ENCODE peak calls at places on chromosomes 6 and 20, in seven cellular contexts. One of them, this sample, is unnamed.
A peak's percentile ranks its signal among the peaks of the same experiment; 100 is the strongest.

GRCh38 chr6:30769088-30769852 is 24.9 kb upstream of the IER3 start:
- DNase-seq in upper lobe of left lung: peak; percentile 63
- DNase-seq in hepatocyte: peak; percentile 92
- DNase-seq in kidney epithelial cell: peak; percentile 92
- DNase-seq in progenitor cell of endocrine pancreas: no peak
- DNase-seq in thoracic aorta: peak; percentile 65
- DNase-seq in epithelial cell of esophagus: peak; percentile 97
- DNase-seq in this sample: no peak

GRCh38 chr6:135488023-135488422 is 9.5 kb downstream of the AHI1 start:
- DNase-seq in upper lobe of left lung: no peak
- DNase-seq in hepatocyte: no peak
- DNase-seq in kidney epithelial cell: no peak
- DNase-seq in progenitor cell of endocrine pancreas: no peak
- DNase-seq in thoracic aorta: no peak
- DNase-seq in epithelial cell of esophagus: peak; percentile 42
- DNase-seq in this sample: no peak

GRCh38 chr20:51985013-51985415 is 182.7 kb upstream of the SALL4 start:
- DNase-seq in upper lobe of left lung: no peak
- DNase-seq in hepatocyte: peak; percentile 60
- DNase-seq in kidney epithelial cell: peak; percentile 79
- DNase-seq in progenitor cell of endocrine pancreas: no peak
- DNase-seq in thoracic aorta: no peak
- DNase-seq in epithelial cell of esophagus: peak; percentile 92
- DNase-seq in this sample: no peak

GRCh38 chr6:160408528-160408927 is 60.4 kb downstream of the SLC22A3 start:
- DNase-seq in upper lobe of left lung: no peak
- DNase-seq in hepatocyte: no peak
- DNase-seq in kidney epithelial cell: no peak
- DNase-seq in progenitor cell of endocrine pancreas: no peak
- DNase-seq in thoracic aorta: no peak
- DNase-seq in epithelial cell of esophagus: no peak
- DNase-seq in this sample: no peak

GRCh38 chr6:142844065-142844755 is 100.8 kb downstream of the HIVEP2 start:
- DNase-seq in upper lobe of left lung: no peak
- DNase-seq in hepatocyte: no peak
- DNase-seq in kidney epithelial cell: no peak
- DNase-seq in progenitor cell of endocrine pancreas: no peak
- DNase-seq in thoracic aorta: no peak
- DNase-seq in epithelial cell of esophagus: no peak
- DNase-seq in this sample: no peak

GRCh38 chr20:2305479-2305878 is 9.7 kb downstream of the TGM3 start:
- DNase-seq in upper lobe of left lung: no peak
- DNase-seq in hepatocyte: no peak
- DNase-seq in kidney epithelial cell: no peak
- DNase-seq in progenitor cell of endocrine pancreas: no peak
- DNase-seq in thoracic aorta: no peak
- DNase-seq in epithelial cell of esophagus: no peak
- DNase-seq in this sample: no peak

GRCh38 chr20:17315491-17316231 is 88.8 kb downstream of the PCSK2 start:
- DNase-seq in upper lobe of left lung: no peak
- DNase-seq in hepatocyte: no peak
- DNase-seq in kidney epithelial cell: peak; percentile 2
- DNase-seq in progenitor cell of endocrine pancreas: no peak
- DNase-seq in thoracic aorta: no peak
- DNase-seq in epithelial cell of esophagus: no peak
- DNase-seq in this sample: no peak

GRCh38 chr6:140134224-140134623 is 759.8 kb upstream of the CITED2 start:
- DNase-seq in upper lobe of left lung: no peak
- DNase-seq in hepatocyte: no peak
- DNase-seq in kidney epithelial cell: no peak
- DNase-seq in progenitor cell of endocrine pancreas: no peak
- DNase-seq in thoracic aorta: no peak
- DNase-seq in epithelial cell of esophagus: no peak
- DNase-seq in this sample: no peak

GRCh38 chr6:83867527-83868161 is 8.2 kb downstream of the CYB5R4 start:
- DNase-seq in upper lobe of left lung: peak; percentile 83
- DNase-seq in hepatocyte: peak; percentile 41
- DNase-seq in kidney epithelial cell: no peak
- DNase-seq in progenitor cell of endocrine pancreas: no peak
- DNase-seq in thoracic aorta: no peak
- DNase-seq in epithelial cell of esophagus: peak; percentile 99
- DNase-seq in this sample: peak; percentile 3

GRCh38 chr6:29236060-29236459 is 65.4 kb downstream of the OR2J2 start:
- DNase-seq in upper lobe of left lung: no peak
- DNase-seq in hepatocyte: no peak
- DNase-seq in kidney epithelial cell: no peak
- DNase-seq in progenitor cell of endocrine pancreas: no peak
- DNase-seq in thoracic aorta: no peak
- DNase-seq in epithelial cell of esophagus: no peak
- DNase-seq in this sample: no peak

GRCh38 chr6:138250513-138251247 is 32.4 kb upstream of the PBOV1 start:
- DNase-seq in upper lobe of left lung: peak; percentile 82
- DNase-seq in hepatocyte: peak; percentile 71
- DNase-seq in kidney epithelial cell: peak; percentile 49
- DNase-seq in progenitor cell of endocrine pancreas: no peak
- DNase-seq in thoracic aorta: peak; percentile 36
- DNase-seq in epithelial cell of esophagus: peak; percentile 79
- DNase-seq in this sample: no peak

GRCh38 chr20:22826306-22827230 is 208.5 kb upstream of the SSTR4 start:
- DNase-seq in upper lobe of left lung: no peak
- DNase-seq in hepatocyte: no peak
- DNase-seq in kidney epithelial cell: no peak
- DNase-seq in progenitor cell of endocrine pancreas: no peak
- DNase-seq in thoracic aorta: no peak
- DNase-seq in epithelial cell of esophagus: peak; percentile 65
- DNase-seq in this sample: no peak

GRCh38 chr6:125839879-125840278 is 49.1 kb downstream of the NCOA7 start:
- DNase-seq in upper lobe of left lung: no peak
- DNase-seq in hepatocyte: no peak
- DNase-seq in kidney epithelial cell: no peak
- DNase-seq in progenitor cell of endocrine pancreas: no peak
- DNase-seq in thoracic aorta: no peak
- DNase-seq in epithelial cell of esophagus: no peak
- DNase-seq in this sample: no peak

GRCh38 chr6:166435574-166435973 is 52.8 kb upstream of the MPC1 start:
- DNase-seq in upper lobe of left lung: no peak
- DNase-seq in hepatocyte: no peak
- DNase-seq in kidney epithelial cell: no peak
- DNase-seq in progenitor cell of endocrine pancreas: no peak
- DNase-seq in thoracic aorta: no peak
- DNase-seq in epithelial cell of esophagus: no peak
- DNase-seq in this sample: no peak

GRCh38 chr20:19889011-19889953 is 127.9 kb upstream of the NAA20 start:
- DNase-seq in upper lobe of left lung: no peak
- DNase-seq in hepatocyte: peak; percentile 57
- DNase-seq in kidney epithelial cell: peak; percentile 45
- DNase-seq in progenitor cell of endocrine pancreas: peak; percentile 12
- DNase-seq in thoracic aorta: no peak
- DNase-seq in epithelial cell of esophagus: peak; percentile 34
- DNase-seq in this sample: no peak

GRCh38 chr6:118651282-118652050 is at the start of gene CEP85L:
- DNase-seq in upper lobe of left lung: peak; percentile 92
- DNase-seq in hepatocyte: peak; percentile 96
- DNase-seq in kidney epithelial cell: peak; percentile 55
- DNase-seq in progenitor cell of endocrine pancreas: peak; percentile 80
- DNase-seq in thoracic aorta: peak; percentile 51
- DNase-seq in epithelial cell of esophagus: peak; percentile 92
- DNase-seq in this sample: peak; percentile 83

GRCh38 chr20:53773792-53774371 is 180.2 kb upstream of the ZNF217 start:
- DNase-seq in upper lobe of left lung: no peak
- DNase-seq in hepatocyte: peak; percentile 45
- DNase-seq in kidney epithelial cell: no peak
- DNase-seq in progenitor cell of endocrine pancreas: no peak
- DNase-seq in thoracic aorta: no peak
- DNase-seq in epithelial cell of esophagus: peak; percentile 92
- DNase-seq in this sample: no peak

GRCh38 chr6:99745651-99746050 is 139.0 kb downstream of the PRDM13 start:
- DNase-seq in upper lobe of left lung: no peak
- DNase-seq in hepatocyte: no peak
- DNase-seq in kidney epithelial cell: no peak
- DNase-seq in progenitor cell of endocrine pancreas: no peak
- DNase-seq in thoracic aorta: no peak
- DNase-seq in epithelial cell of esophagus: no peak
- DNase-seq in this sample: no peak

GRCh38 chr6:139533166-139533565 is 158.7 kb upstream of the CITED2 start:
- DNase-seq in upper lobe of left lung: no peak
- DNase-seq in hepatocyte: no peak
- DNase-seq in kidney epithelial cell: no peak
- DNase-seq in progenitor cell of endocrine pancreas: no peak
- DNase-seq in thoracic aorta: no peak
- DNase-seq in epithelial cell of esophagus: no peak
- DNase-seq in this sample: no peak

GRCh38 chr20:42152570-42152969 is 534.4 kb upstream of the CHD6 start:
- DNase-seq in upper lobe of left lung: no peak
- DNase-seq in hepatocyte: no peak
- DNase-seq in kidney epithelial cell: no peak
- DNase-seq in progenitor cell of endocrine pancreas: no peak
- DNase-seq in thoracic aorta: no peak
- DNase-seq in epithelial cell of esophagus: no peak
- DNase-seq in this sample: no peak

GRCh38 chr20:910840-911770 is 5.0 kb downstream of the ANGPT4 start:
- DNase-seq in upper lobe of left lung: no peak
- DNase-seq in hepatocyte: no peak
- DNase-seq in kidney epithelial cell: no peak
- DNase-seq in progenitor cell of endocrine pancreas: no peak
- DNase-seq in thoracic aorta: no peak
- DNase-seq in epithelial cell of esophagus: no peak
- DNase-seq in this sample: no peak

GRCh38 chr6:123805921-123806320 is 2.3 kb downstream of the NKAIN2 start:
- DNase-seq in upper lobe of left lung: no peak
- DNase-seq in hepatocyte: no peak
- DNase-seq in kidney epithelial cell: no peak
- DNase-seq in progenitor cell of endocrine pancreas: no peak
- DNase-seq in thoracic aorta: no peak
- DNase-seq in epithelial cell of esophagus: no peak
- DNase-seq in this sample: no peak

DNA sequence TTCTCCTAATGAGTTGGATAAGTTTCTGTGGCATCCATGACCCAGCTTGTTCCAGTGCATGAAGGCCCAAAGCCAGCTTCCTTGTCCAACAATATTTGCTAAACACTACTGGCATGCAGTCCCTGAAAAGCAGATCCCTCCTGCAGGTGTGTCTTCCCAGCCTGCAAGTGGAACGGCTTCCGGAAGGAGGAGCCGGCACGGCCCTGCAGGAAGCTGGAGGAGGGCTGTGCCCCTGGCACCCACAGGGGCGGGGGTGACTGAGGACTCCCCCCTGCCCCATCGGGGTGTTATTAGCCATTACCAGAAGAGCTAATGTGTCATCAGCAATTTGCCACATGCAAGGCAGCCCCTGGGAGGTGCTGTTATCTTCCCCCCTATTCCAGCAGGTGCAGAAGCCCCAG is 27.4 kb downstream of the NPEPL1 start:
- DNase-seq in upper lobe of left lung: no peak
- DNase-seq in hepatocyte: peak; percentile 3
- DNase-seq in kidney epithelial cell: no peak
- DNase-seq in progenitor cell of endocrine pancreas: no peak
- DNase-seq in thoracic aorta: no peak
- DNase-seq in epithelial cell of esophagus: no peak
- DNase-seq in this sample: no peak
- TF ChIP-seq CTCF in upper lobe of left lung: no peak
- TF ChIP-seq CTCF in hepatocyte: no peak
- TF ChIP-seq CTCF in kidney epithelial cell: no peak
- TF ChIP-seq CTCF in progenitor cell of endocrine pancreas: no peak
- TF ChIP-seq CTCF in thoracic aorta: no peak
- TF ChIP-seq CTCF in epithelial cell of esophagus: no peak
- TF ChIP-seq CTCF in this sample: no peak

GRCh38 chr20:40279390-40279789 is 409.6 kb downstream of the MAFB start:
- DNase-seq in upper lobe of left lung: peak; percentile 57
- DNase-seq in hepatocyte: peak; percentile 32
- DNase-seq in kidney epithelial cell: peak; percentile 28
- DNase-seq in progenitor cell of endocrine pancreas: no peak
- DNase-seq in thoracic aorta: no peak
- DNase-seq in epithelial cell of esophagus: peak; percentile 76
- DNase-seq in this sample: no peak

GRCh38 chr20:40275738-40276137 is 413.3 kb downstream of the MAFB start:
- DNase-seq in upper lobe of left lung: no peak
- DNase-seq in hepatocyte: no peak
- DNase-seq in kidney epithelial cell: no peak
- DNase-seq in progenitor cell of endocrine pancreas: no peak
- DNase-seq in thoracic aorta: no peak
- DNase-seq in epithelial cell of esophagus: no peak
- DNase-seq in this sample: no peak

GRCh38 chr20:40276291-40276690 is 412.7 kb downstream of the MAFB start:
- DNase-seq in upper lobe of left lung: no peak
- DNase-seq in hepatocyte: no peak
- DNase-seq in kidney epithelial cell: no peak
- DNase-seq in progenitor cell of endocrine pancreas: no peak
- DNase-seq in thoracic aorta: no peak
- DNase-seq in epithelial cell of esophagus: no peak
- DNase-seq in this sample: no peak

GRCh38 chr20:40274912-40275654 is 414.0 kb downstream of the MAFB start:
- DNase-seq in upper lobe of left lung: no peak
- DNase-seq in hepatocyte: no peak
- DNase-seq in kidney epithelial cell: no peak
- DNase-seq in progenitor cell of endocrine pancreas: no peak
- DNase-seq in thoracic aorta: no peak
- DNase-seq in epithelial cell of esophagus: no peak
- DNase-seq in this sample: no peak
- TF ChIP-seq CTCF in upper lobe of left lung: no peak
- TF ChIP-seq CTCF in hepatocyte: no peak
- TF ChIP-seq CTCF in kidney epithelial cell: no peak
- TF ChIP-seq CTCF in progenitor cell of endocrine pancreas: no peak
- TF ChIP-seq CTCF in thoracic aorta: no peak
- TF ChIP-seq CTCF in epithelial cell of esophagus: no peak
- TF ChIP-seq CTCF in this sample: no peak

DNA sequence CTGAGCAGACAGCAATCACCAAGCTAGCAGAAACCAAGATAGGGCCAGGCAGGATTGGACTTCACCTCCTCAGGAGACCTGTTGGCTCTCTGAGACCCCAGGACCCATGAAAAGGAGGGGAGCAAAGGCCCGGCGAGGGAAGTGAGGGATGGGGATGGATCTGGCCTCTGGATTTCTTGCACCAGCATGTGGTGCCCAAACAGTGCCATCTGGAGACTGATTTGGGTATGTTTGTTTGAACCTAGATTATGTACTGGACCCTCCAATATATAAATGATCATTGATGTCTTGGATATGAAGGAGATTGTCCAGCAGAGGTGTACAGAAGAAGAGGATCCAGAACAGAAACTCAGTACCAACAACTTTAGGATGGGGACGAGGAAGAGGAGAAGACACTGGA is 83.4 kb upstream of the LY86 start:
- DNase-seq in upper lobe of left lung: no peak
- DNase-seq in hepatocyte: no peak
- DNase-seq in kidney epithelial cell: no peak
- DNase-seq in progenitor cell of endocrine pancreas: no peak
- DNase-seq in thoracic aorta: no peak
- DNase-seq in epithelial cell of esophagus: peak; percentile 19
- DNase-seq in this sample: no peak
- TF ChIP-seq CTCF in upper lobe of left lung: no peak
- TF ChIP-seq CTCF in hepatocyte: no peak
- TF ChIP-seq CTCF in kidney epithelial cell: no peak
- TF ChIP-seq CTCF in progenitor cell of endocrine pancreas: no peak
- TF ChIP-seq CTCF in thoracic aorta: no peak
- TF ChIP-seq CTCF in epithelial cell of esophagus: no peak
- TF ChIP-seq CTCF in this sample: no peak

DNA sequence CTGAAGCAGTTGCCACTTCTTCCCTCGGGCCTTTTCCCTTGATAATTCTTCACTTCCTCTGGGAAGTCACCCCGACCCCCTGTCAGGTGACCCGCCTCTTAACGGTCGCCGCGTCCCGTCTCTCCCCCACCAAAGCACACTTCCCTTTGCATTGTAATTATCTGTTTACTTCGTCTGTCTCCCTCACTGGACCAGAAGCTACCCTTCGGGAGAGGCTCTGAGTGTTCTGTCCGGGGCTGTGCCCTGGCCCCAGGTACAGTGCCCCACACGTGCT is 771 bp upstream of the SNAI1 start:
- DNase-seq in upper lobe of left lung: no peak
- DNase-seq in hepatocyte: no peak
- DNase-seq in kidney epithelial cell: no peak
- DNase-seq in progenitor cell of endocrine pancreas: no peak
- DNase-seq in thoracic aorta: no peak
- DNase-seq in epithelial cell of esophagus: no peak
- DNase-seq in this sample: no peak
- TF ChIP-seq CTCF in upper lobe of left lung: no peak
- TF ChIP-seq CTCF in hepatocyte: no peak
- TF ChIP-seq CTCF in kidney epithelial cell: no peak
- TF ChIP-seq CTCF in progenitor cell of endocrine pancreas: no peak
- TF ChIP-seq CTCF in thoracic aorta: no peak
- TF ChIP-seq CTCF in epithelial cell of esophagus: no peak
- TF ChIP-seq CTCF in this sample: no peak